ENCODE peak calls at places on chromosomes 11 and 22, in eight cellular contexts. One of them, this sample, is unnamed. For H3K4me1 and H3K36me3, the result is how much of the 10 kb centered on the place peaks cover.

GRCh38 chr11:64018310-64018709 is 17.4 kb upstream of the FLRT1 start:
- DNase-seq in tibial nerve: no peak
- DNase-seq in BE2C: no peak
- DNase-seq in CD8-positive, alpha-beta memory T cell: no peak
- DNase-seq in body of pancreas: no peak
- DNase-seq in aorta: no peak
- DNase-seq in cardiac muscle cell: no peak
- DNase-seq in PC-3: no peak
- DNase-seq in this sample: no peak

GRCh38 chr11:84828616-84829015 is 798.5 kb downstream of the DLG2 start:
- DNase-seq in tibial nerve: no peak
- DNase-seq in BE2C: no peak
- DNase-seq in CD8-positive, alpha-beta memory T cell: no peak
- DNase-seq in body of pancreas: no peak
- DNase-seq in aorta: no peak
- DNase-seq in cardiac muscle cell: no peak
- DNase-seq in PC-3: no peak
- DNase-seq in this sample: no peak

GRCh38 chr11:9351321-9351881 is 33.1 kb upstream of the IPO7 start:
- DNase-seq in tibial nerve: no peak
- DNase-seq in BE2C: no peak
- DNase-seq in CD8-positive, alpha-beta memory T cell: no peak
- DNase-seq in body of pancreas: no peak
- DNase-seq in aorta: no peak
- DNase-seq in cardiac muscle cell: no peak
- DNase-seq in PC-3: no peak
- DNase-seq in this sample: no peak

GRCh38 chr11:65445101-65445603 is 22.6 kb downstream of the NEAT1 start:
- DNase-seq in tibial nerve: no peak
- DNase-seq in BE2C: no peak
- DNase-seq in CD8-positive, alpha-beta memory T cell: no peak
- DNase-seq in body of pancreas: no peak
- DNase-seq in aorta: no peak
- DNase-seq in cardiac muscle cell: peak
- DNase-seq in PC-3: peak
- DNase-seq in this sample: no peak

GRCh38 chr11:76266269-76266668 is 60.0 kb upstream of the WNT11 start:
- DNase-seq in tibial nerve: peak
- DNase-seq in BE2C: no peak
- DNase-seq in CD8-positive, alpha-beta memory T cell: no peak
- DNase-seq in body of pancreas: no peak
- DNase-seq in aorta: no peak
- DNase-seq in cardiac muscle cell: peak
- DNase-seq in PC-3: peak
- DNase-seq in this sample: no peak

GRCh38 chr11:19704213-19704612 is 8.4 kb upstream of the NAV2 start:
- DNase-seq in tibial nerve: no peak
- DNase-seq in BE2C: no peak
- DNase-seq in CD8-positive, alpha-beta memory T cell: no peak
- DNase-seq in body of pancreas: no peak
- DNase-seq in aorta: no peak
- DNase-seq in cardiac muscle cell: no peak
- DNase-seq in PC-3: no peak
- DNase-seq in this sample: no peak

GRCh38 chr11:10328314-10329090 is 23.6 kb downstream of the ADM start:
- DNase-seq in tibial nerve: no peak
- DNase-seq in BE2C: no peak
- DNase-seq in CD8-positive, alpha-beta memory T cell: no peak
- DNase-seq in body of pancreas: no peak
- DNase-seq in aorta: no peak
- DNase-seq in cardiac muscle cell: peak
- DNase-seq in PC-3: peak
- DNase-seq in this sample: no peak

GRCh38 chr22:48489551-48490512 is 1337.8 kb downstream of the BRD1 start:
- DNase-seq in tibial nerve: no peak
- DNase-seq in BE2C: no peak
- DNase-seq in CD8-positive, alpha-beta memory T cell: no peak
- DNase-seq in body of pancreas: no peak
- DNase-seq in aorta: peak
- DNase-seq in cardiac muscle cell: peak
- DNase-seq in PC-3: no peak
- DNase-seq in this sample: no peak

GRCh38 chr11:111229604-111230003 is 15.9 kb upstream of the POU2AF2 start:
- DNase-seq in tibial nerve: no peak
- DNase-seq in BE2C: no peak
- DNase-seq in CD8-positive, alpha-beta memory T cell: no peak
- DNase-seq in body of pancreas: no peak
- DNase-seq in aorta: no peak
- DNase-seq in cardiac muscle cell: peak
- DNase-seq in PC-3: no peak
- DNase-seq in this sample: no peak

GRCh38 chr22:29983296-29983917 is 96.9 kb upstream of the HORMAD2 start:
- DNase-seq in tibial nerve: no peak
- DNase-seq in BE2C: no peak
- DNase-seq in CD8-positive, alpha-beta memory T cell: no peak
- DNase-seq in body of pancreas: no peak
- DNase-seq in aorta: no peak
- DNase-seq in cardiac muscle cell: no peak
- DNase-seq in PC-3: no peak
- DNase-seq in this sample: no peak

GRCh38 chr11:118911113-118911879 is 14.4 kb downstream of the BCL9L start:
- DNase-seq in tibial nerve: no peak
- DNase-seq in BE2C: no peak
- DNase-seq in CD8-positive, alpha-beta memory T cell: no peak
- DNase-seq in body of pancreas: peak
- DNase-seq in aorta: peak
- DNase-seq in cardiac muscle cell: peak
- DNase-seq in PC-3: peak
- DNase-seq in this sample: peak

GRCh38 chr11:130636672-130637463 is 188.4 kb downstream of the ADAMTS15 start:
- DNase-seq in tibial nerve: no peak
- DNase-seq in BE2C: no peak
- DNase-seq in CD8-positive, alpha-beta memory T cell: no peak
- DNase-seq in body of pancreas: no peak
- DNase-seq in aorta: no peak
- DNase-seq in cardiac muscle cell: peak
- DNase-seq in PC-3: peak
- DNase-seq in this sample: no peak

GRCh38 chr11:69292221-69292648 is 1.7 kb upstream of the MYEOV start:
- DNase-seq in tibial nerve: no peak
- DNase-seq in BE2C: peak
- DNase-seq in CD8-positive, alpha-beta memory T cell: peak
- DNase-seq in body of pancreas: no peak
- DNase-seq in aorta: peak
- DNase-seq in cardiac muscle cell: peak
- DNase-seq in PC-3: peak
- DNase-seq in this sample: no peak

GRCh38 chr11:132318421-132319157 is 948.2 kb downstream of the NTM start:
- DNase-seq in tibial nerve: no peak
- DNase-seq in BE2C: no peak
- DNase-seq in CD8-positive, alpha-beta memory T cell: no peak
- DNase-seq in body of pancreas: no peak
- DNase-seq in aorta: no peak
- DNase-seq in cardiac muscle cell: peak
- DNase-seq in PC-3: peak
- DNase-seq in this sample: no peak

GRCh38 chr11:115761348-115761747 is 257.1 kb upstream of the CADM1 start:
- DNase-seq in tibial nerve: no peak
- DNase-seq in BE2C: no peak
- DNase-seq in CD8-positive, alpha-beta memory T cell: no peak
- DNase-seq in body of pancreas: no peak
- DNase-seq in aorta: no peak
- DNase-seq in cardiac muscle cell: no peak
- DNase-seq in PC-3: no peak
- DNase-seq in this sample: no peak

GRCh38 chr11:115761817-115762216 is 257.6 kb upstream of the CADM1 start:
- DNase-seq in tibial nerve: no peak
- DNase-seq in BE2C: no peak
- DNase-seq in CD8-positive, alpha-beta memory T cell: no peak
- DNase-seq in body of pancreas: no peak
- DNase-seq in aorta: no peak
- DNase-seq in cardiac muscle cell: no peak
- DNase-seq in PC-3: no peak
- DNase-seq in this sample: no peak

GRCh38 chr11:115769891-115770290 is 265.7 kb upstream of the CADM1 start:
- DNase-seq in tibial nerve: no peak
- DNase-seq in BE2C: no peak
- DNase-seq in CD8-positive, alpha-beta memory T cell: no peak
- DNase-seq in body of pancreas: no peak
- DNase-seq in aorta: no peak
- DNase-seq in cardiac muscle cell: no peak
- DNase-seq in PC-3: no peak
- DNase-seq in this sample: no peak

GRCh38 chr11:115764172-115764571 is 260.0 kb upstream of the CADM1 start:
- DNase-seq in tibial nerve: no peak
- DNase-seq in BE2C: no peak
- DNase-seq in CD8-positive, alpha-beta memory T cell: no peak
- DNase-seq in body of pancreas: no peak
- DNase-seq in aorta: no peak
- DNase-seq in cardiac muscle cell: no peak
- DNase-seq in PC-3: no peak
- DNase-seq in this sample: no peak

GRCh38 chr11:115765803-115766239 is 261.6 kb upstream of the CADM1 start:
- DNase-seq in tibial nerve: no peak
- DNase-seq in BE2C: no peak
- DNase-seq in CD8-positive, alpha-beta memory T cell: no peak
- DNase-seq in body of pancreas: no peak
- DNase-seq in aorta: no peak
- DNase-seq in cardiac muscle cell: peak
- DNase-seq in PC-3: no peak
- DNase-seq in this sample: no peak
- H3K4me3 ChIP-seq in tibial nerve: no peak
- H3K4me3 ChIP-seq in BE2C: no peak
- H3K4me3 ChIP-seq in CD8-positive, alpha-beta memory T cell: no peak
- H3K4me3 ChIP-seq in body of pancreas: no peak
- H3K4me3 ChIP-seq in aorta: no peak
- H3K4me3 ChIP-seq in cardiac muscle cell: no peak
- H3K4me3 ChIP-seq in PC-3: no peak
- H3K4me3 ChIP-seq in this sample: no peak

DNA sequence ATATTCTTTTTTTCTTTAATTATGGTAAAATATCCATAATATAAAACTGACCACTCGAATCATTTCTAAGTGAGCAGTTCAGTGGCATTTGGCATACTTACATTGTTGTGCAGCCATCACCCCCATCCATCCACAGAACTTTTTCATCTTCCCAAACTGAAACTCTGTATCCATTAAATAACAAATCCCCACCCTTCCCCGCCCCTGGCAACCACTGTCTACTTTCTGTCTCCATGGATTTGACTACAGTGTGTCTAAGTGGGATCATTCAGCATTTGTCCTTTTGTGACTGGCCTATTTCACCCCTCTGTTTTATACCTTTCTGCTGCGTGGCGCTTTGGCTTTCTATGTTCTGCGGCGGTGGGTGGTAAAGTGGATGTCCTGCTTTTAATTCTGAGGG is 49.1 kb downstream of the RTN4R start:
- DNase-seq in tibial nerve: no peak
- DNase-seq in BE2C: no peak
- DNase-seq in CD8-positive, alpha-beta memory T cell: no peak
- DNase-seq in body of pancreas: no peak
- DNase-seq in aorta: no peak
- DNase-seq in cardiac muscle cell: no peak
- DNase-seq in PC-3: no peak
- DNase-seq in this sample: no peak
- H3K4me1 ChIP-seq in tibial nerve: under half
- H3K4me1 ChIP-seq in BE2C: under half
- H3K4me1 ChIP-seq in CD8-positive, alpha-beta memory T cell: under half
- H3K4me1 ChIP-seq in body of pancreas: under half
- H3K4me1 ChIP-seq in aorta: under half
- H3K4me1 ChIP-seq in cardiac muscle cell: under half
- H3K4me1 ChIP-seq in PC-3: under half
- H3K4me1 ChIP-seq in this sample: under half

GRCh38 chr11:47175746-47176327 is 842 bp downstream of the ARFGAP2 start:
- DNase-seq in tibial nerve: no peak
- DNase-seq in BE2C: no peak
- DNase-seq in CD8-positive, alpha-beta memory T cell: no peak
- DNase-seq in body of pancreas: no peak
- DNase-seq in aorta: no peak
- DNase-seq in cardiac muscle cell: no peak
- DNase-seq in PC-3: peak
- DNase-seq in this sample: no peak
- H3K36me3 ChIP-seq in tibial nerve: under half
- H3K36me3 ChIP-seq in BE2C: under half
- H3K36me3 ChIP-seq in CD8-positive, alpha-beta memory T cell: under half
- H3K36me3 ChIP-seq in body of pancreas: under half
- H3K36me3 ChIP-seq in aorta: under half
- H3K36me3 ChIP-seq in cardiac muscle cell: under half
- H3K36me3 ChIP-seq in PC-3: under half
- H3K36me3 ChIP-seq in this sample: half or more

DNA sequence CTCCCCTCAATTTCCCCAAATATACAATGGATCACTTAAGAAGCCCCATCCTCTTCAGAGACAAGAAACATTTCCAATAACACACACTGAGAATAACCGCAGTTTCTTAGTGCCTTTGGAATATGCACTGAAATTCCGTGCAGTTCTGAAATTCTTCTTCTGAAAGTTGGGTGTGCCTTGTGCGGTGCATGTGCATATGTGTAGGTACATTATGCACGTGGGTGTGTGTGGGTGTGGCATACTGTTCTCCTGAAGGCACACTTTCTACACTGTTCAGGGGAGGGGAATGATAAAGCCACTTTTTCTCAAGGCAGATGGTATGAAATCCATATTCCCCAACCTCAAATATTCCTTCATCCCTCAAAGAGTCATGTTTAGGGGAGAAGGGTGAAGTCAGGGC is 1.7 kb downstream of the EXPH5 start:
- DNase-seq in tibial nerve: no peak
- DNase-seq in BE2C: no peak
- DNase-seq in CD8-positive, alpha-beta memory T cell: no peak
- DNase-seq in body of pancreas: no peak
- DNase-seq in aorta: no peak
- DNase-seq in cardiac muscle cell: no peak
- DNase-seq in PC-3: no peak
- DNase-seq in this sample: peak
- H3K4me3 ChIP-seq in tibial nerve: peak
- H3K4me3 ChIP-seq in BE2C: no peak
- H3K4me3 ChIP-seq in CD8-positive, alpha-beta memory T cell: peak
- H3K4me3 ChIP-seq in body of pancreas: no peak
- H3K4me3 ChIP-seq in aorta: no peak
- H3K4me3 ChIP-seq in cardiac muscle cell: no peak
- H3K4me3 ChIP-seq in PC-3: peak
- H3K4me3 ChIP-seq in this sample: peak

GRCh38 chr11:87298155-87298554 is 260.4 kb downstream of the TMEM135 start:
- DNase-seq in tibial nerve: no peak
- DNase-seq in BE2C: no peak
- DNase-seq in CD8-positive, alpha-beta memory T cell: no peak
- DNase-seq in body of pancreas: no peak
- DNase-seq in aorta: no peak
- DNase-seq in cardiac muscle cell: no peak
- DNase-seq in PC-3: no peak
- DNase-seq in this sample: no peak
- H3K4me1 ChIP-seq in tibial nerve: under half
- H3K4me1 ChIP-seq in BE2C: under half
- H3K4me1 ChIP-seq in CD8-positive, alpha-beta memory T cell: under half
- H3K4me1 ChIP-seq in body of pancreas: under half
- H3K4me1 ChIP-seq in aorta: under half
- H3K4me1 ChIP-seq in cardiac muscle cell: half or more
- H3K4me1 ChIP-seq in PC-3: under half
- H3K4me1 ChIP-seq in this sample: under half

GRCh38 chr22:50516068-50516467 is 8.0 kb downstream of the NCAPH2 start:
- DNase-seq in tibial nerve: no peak
- DNase-seq in BE2C: no peak
- DNase-seq in CD8-positive, alpha-beta memory T cell: no peak
- DNase-seq in body of pancreas: no peak
- DNase-seq in aorta: no peak
- DNase-seq in cardiac muscle cell: no peak
- DNase-seq in PC-3: no peak
- DNase-seq in this sample: no peak
- H3K36me3 ChIP-seq in tibial nerve: under half
- H3K36me3 ChIP-seq in BE2C: half or more
- H3K36me3 ChIP-seq in CD8-positive, alpha-beta memory T cell: under half
- H3K36me3 ChIP-seq in body of pancreas: under half
- H3K36me3 ChIP-seq in aorta: under half
- H3K36me3 ChIP-seq in cardiac muscle cell: under half
- H3K36me3 ChIP-seq in PC-3: under half
- H3K36me3 ChIP-seq in this sample: half or more